ENCODE peak calls at places on chromosomes 12 and 14, in five cellular contexts. V, G, R, D and O are unnamed samples.

GRCh38 chr14:35355981-35356839 is 48.3 kb downstream of the NFKBIA start:
- DNase-seq in V (peak; percentile 81), G (peak; percentile 51), R (no peak), D (peak; percentile 71), O (peak; percentile 43)

GRCh38 chr14:101062611-101063010 is 159.1 kb upstream of the RTL1 start:
- DNase-seq in V (no peak), G (no peak), R (no peak), D (no peak), O (no peak)

GRCh38 chr14:69763761-69764510 is 3.0 kb upstream of the SRSF5 start:
- DNase-seq in V (no peak), G (peak; percentile 47), R (no peak), D (no peak), O (no peak)

GRCh38 chr12:10304161-10304574 is 3.5 kb upstream of the KLRD1 start:
- DNase-seq in V (no peak), G (peak; percentile 18), R (no peak), D (no peak), O (no peak)

GRCh38 chr14:24889843-24890242 is 160.1 kb downstream of the STXBP6 start:
- DNase-seq in V (no peak), G (no peak), R (no peak), D (no peak), O (no peak)

GRCh38 chr12:71415336-71416231 is 24.0 kb upstream of the LGR5 start:
- DNase-seq in V (peak; percentile 56), G (no peak), R (no peak), D (peak; percentile 23), O (no peak)

GRCh38 chr12:57148469-57149308 is 1.3 kb upstream of the LRP1-AS start:
- DNase-seq in V (no peak), G (no peak), R (no peak), D (peak; percentile 59), O (peak; percentile 81)

GRCh38 chr12:28709996-28710685 is 438.9 kb upstream of the FAR2 start:
- DNase-seq in V (no peak), G (no peak), R (no peak), D (no peak), O (no peak)

GRCh38 chr14:100246809-100247428 is 8.0 kb downstream of the YY1 start:
- DNase-seq in V (peak; percentile 52), G (no peak), R (no peak), D (no peak), O (no peak)

GRCh38 chr14:103195828-103196615 is 72.8 kb downstream of the TNFAIP2 start:
- DNase-seq in V (peak; percentile 28), G (no peak), R (no peak), D (peak; percentile 81), O (no peak)

GRCh38 chr12:11862794-11863193 is 207.9 kb upstream of the BCL2L14 start:
- DNase-seq in V (no peak), G (no peak), R (no peak), D (no peak), O (no peak)

GRCh38 chr12:118980407-118981014 is 830 bp upstream of the SRRM4 start:
- DNase-seq in V (no peak), G (no peak), R (no peak), D (no peak), O (no peak)

GRCh38 chr12:78530065-78530765 is 334.4 kb upstream of the SYT1 start:
- DNase-seq in V (no peak), G (no peak), R (no peak), D (no peak), O (no peak)

GRCh38 chr12:95169368-95169767 is 47.9 kb downstream of the FGD6 start:
- DNase-seq in V (peak; percentile 80), G (no peak), R (no peak), D (peak; percentile 64), O (no peak)

GRCh38 chr14:61662437-61663311 is 32.6 kb upstream of the HIF1A start:
- DNase-seq in V (peak; percentile 27), G (peak; percentile 35), R (peak; percentile 23), D (peak; percentile 27), O (no peak)

GRCh38 chr14:65095633-65096205 is 6.6 kb downstream of the MAX start:
- DNase-seq in V (no peak), G (no peak), R (no peak), D (peak; percentile 54), O (no peak)

GRCh38 chr14:55448146-55448614 is 7.8 kb upstream of the TBPL2 start:
- DNase-seq in V (peak; percentile 32), G (peak; percentile 50), R (no peak), D (no peak), O (no peak)

GRCh38 chr12:1474567-1475153 is 119.7 kb downstream of the FBXL14 start:
- DNase-seq in V (no peak), G (no peak), R (no peak), D (no peak), O (no peak)

GRCh38 chr12:11568155-11568761 is 81.2 kb upstream of the ETV6 start:
- DNase-seq in V (no peak), G (no peak), R (no peak), D (no peak), O (no peak)

GRCh38 chr14:89702151-89702936 is 252.2 kb downstream of the EFCAB11 start:
- DNase-seq in V (no peak), G (no peak), R (no peak), D (no peak), O (no peak)

GRCh38 chr12:122875590-122876220 is 20.2 kb downstream of the VPS37B start:
- DNase-seq in V (no peak), G (no peak), R (no peak), D (no peak), O (no peak)

GRCh38 chr12:4037747-4038312 is 164.6 kb upstream of the PARP11 start:
- DNase-seq in V (peak; percentile 57), G (no peak), R (no peak), D (peak; percentile 60), O (no peak)

GRCh38 chr12:26102954-26103353 is 21.9 kb downstream of the BHLHE41 start:
- DNase-seq in V (no peak), G (no peak), R (no peak), D (no peak), O (peak; percentile 50)

GRCh38 chr14:95635051-95635450 is 51.2 kb upstream of the TCL1B start:
- DNase-seq in V (no peak), G (no peak), R (no peak), D (no peak), O (no peak)

GRCh38 chr12:43914923-43915468 is 79.1 kb downstream of the TMEM117 start:
- DNase-seq in V (no peak), G (no peak), R (no peak), D (no peak), O (no peak)

GRCh38 chr14:101665478-101666078 is 95.9 kb upstream of the PPP2R5C start:
- DNase-seq in V (peak; percentile 79), G (peak; percentile 48), R (peak; percentile 13), D (peak; percentile 27), O (no peak)

GRCh38 chr14:100677152-100677924 is 49.4 kb upstream of the DLK1 start:
- DNase-seq in V (no peak), G (no peak), R (no peak), D (no peak), O (no peak)

GRCh38 chr12:57135939-57136338 is 7.7 kb downstream of the LRP1 start:
- DNase-seq in V (no peak), G (no peak), R (no peak), D (no peak), O (no peak)

GRCh38 chr14:80930836-80931389 is 10.6 kb downstream of the CEP128 start:
- DNase-seq in V (no peak), G (peak; percentile 29), R (no peak), D (no peak), O (no peak)

GRCh38 chr14:57865450-57866198 is at the start of gene SLC35F4:
- DNase-seq in V (peak; percentile 27), G (no peak), R (no peak), D (no peak), O (no peak)

GRCh38 chr14:57182760-57183503 is 85.8 kb downstream of the EXOC5 start:
- DNase-seq in V (peak; percentile 13), G (no peak), R (no peak), D (no peak), O (no peak)